ENCODE peak calls at places on chromosomes 13 and 19, in four cellular contexts. H, E, T and Y are unnamed samples.

GRCh38 chr19:18982669-18983068 is 41.7 kb upstream of the HOMER3 start:
- DNase-seq in H (no peak), E (no peak), T (no peak), Y (no peak)

GRCh38 chr19:29016926-29017760 is 195.8 kb downstream of the UQCRFS1 start:
- DNase-seq in E (no peak), T (no peak), H (no peak), Y (no peak)

GRCh38 chr13:23466144-23467002 is 32.9 kb upstream of the SACS start:
- DNase-seq in H (peak; percentile 89), E (peak; percentile 53), T (peak; percentile 80), Y (peak; percentile 33)

GRCh38 chr13:97245011-97245410 is 22.9 kb downstream of the MBNL2 start:
- DNase-seq in E (no peak), T (no peak), H (no peak), Y (no peak)

GRCh38 chr13:38686635-38687245 is at the start of gene FREM2:
- DNase-seq in T (no peak), H (no peak), E (no peak), Y (no peak)

GRCh38 chr13:98326274-98326673 is 149.2 kb upstream of the RNF113B start:
- DNase-seq in E (no peak), T (no peak), H (no peak), Y (no peak)

GRCh38 chr19:43976732-43977131 is 7.3 kb upstream of the ZNF155 start:
- DNase-seq in E (no peak), H (no peak), T (no peak), Y (no peak)

GRCh38 chr19:39465956-39466747 is 14.5 kb upstream of the TIMM50 start:
- DNase-seq in E (no peak), H (no peak), T (no peak), Y (no peak)

GRCh38 chr13:73341748-73342147 is 282.9 kb downstream of the KLF5 start:
- DNase-seq in H (no peak), E (no peak), T (no peak), Y (peak; percentile 24)

GRCh38 chr13:40247845-40248244 is 418.6 kb downstream of the FOXO1 start:
- DNase-seq in E (no peak), T (no peak), H (no peak), Y (no peak)

GRCh38 chr13:98274921-98275487 is 97.9 kb upstream of the RNF113B start:
- DNase-seq in E (no peak), H (no peak), T (no peak), Y (no peak)

GRCh38 chr13:36804588-36804987 is 14.4 kb upstream of the RFXAP start:
- DNase-seq in E (no peak), H (no peak), T (no peak), Y (no peak)

GRCh38 chr19:18329035-18329376 is 6.1 kb upstream of the LSM4 start:
- DNase-seq in E (no peak), H (no peak), T (no peak), Y (no peak)

GRCh38 chr19:8017808-8018207 is 12.4 kb upstream of the ELAVL1 start:
- DNase-seq in H (no peak), E (no peak), T (no peak), Y (no peak)

GRCh38 chr19:17748884-17749638 is 2.2 kb upstream of the FCHO1 start:
- DNase-seq in H (no peak), E (no peak), T (peak; percentile 33), Y (no peak)

GRCh38 chr19:18699403-18700054 is 16.0 kb downstream of the CRTC1 start:
- DNase-seq in E (no peak), T (no peak), H (no peak), Y (no peak)

GRCh38 chr13:112605531-112605990 is 17.6 kb upstream of the TUBGCP3 start:
- DNase-seq in T (no peak), H (no peak), E (no peak), Y (no peak)

GRCh38 chr13:46665630-46666482 is 112.9 kb downstream of the LRCH1 start:
- DNase-seq in H (no peak), T (no peak), E (no peak), Y (no peak)

GRCh38 chr13:46475586-46475991 is 77.4 kb upstream of the LRCH1 start:
- DNase-seq in H (no peak), E (no peak), T (no peak), Y (no peak)

GRCh38 chr13:51628059-51628852 is 44.0 kb downstream of the WDFY2 start:
- DNase-seq in T (no peak), H (no peak), E (no peak), Y (no peak)

GRCh38 chr13:99907627-99908026 is 63.9 kb downstream of the ZIC5 start:
- DNase-seq in E (no peak), H (no peak), T (no peak), Y (no peak)

GRCh38 chr13:111076156-111077013 is 38.7 kb upstream of the ARHGEF7 start:
- DNase-seq in T (no peak), E (no peak), H (no peak), Y (no peak)

GRCh38 chr13:99218126-99218525 is 17.5 kb downstream of the UBAC2 start:
- DNase-seq in E (no peak), T (no peak), H (no peak), Y (no peak)

GRCh38 chr19:45092747-45093678 is at the start of gene PPP1R37:
- DNase-seq in E (peak; percentile 79), T (peak; percentile 97), H (peak; percentile 98), Y (peak; percentile 83)

GRCh38 chr13:97946951-97947588 is 6.4 kb upstream of the IPO5 start:
- DNase-seq in E (no peak), T (no peak), H (no peak), Y (peak; percentile 58)

GRCh38 chr19:19505669-19506326 is 9.6 kb downstream of the TSSK6 start:
- DNase-seq in H (no peak), E (no peak), T (no peak), Y (no peak)

GRCh38 chr19:1584500-1585242 is 8.0 kb downstream of the MBD3 start:
- DNase-seq in T (no peak), H (no peak), E (no peak), Y (no peak)

GRCh38 chr13:23859904-23860303 is 29.3 kb downstream of the MIPEP start:
- DNase-seq in E (no peak), H (no peak), T (no peak), Y (no peak)

GRCh38 chr13:21894091-21894490 is 223.2 kb downstream of the FGF9 start:
- DNase-seq in T (no peak), H (no peak), E (no peak), Y (no peak)

GRCh38 chr13:27665333-27665732 is 43.6 kb downstream of the POLR1D start:
- DNase-seq in E (no peak), H (no peak), T (no peak), Y (no peak)

GRCh38 chr19:51627491-51628138 is 2.6 kb downstream of the SIGLEC5 start:
- DNase-seq in H (no peak), E (no peak), T (no peak), Y (no peak)

GRCh38 chr19:45451181-45451849 is 16.5 kb upstream of the FOSB start:
- DNase-seq in H (peak; percentile 93), T (no peak), E (no peak), Y (no peak)

GRCh38 chr13:107450931-107451330 is 764.4 kb downstream of the LIG4 start:
- DNase-seq in T (no peak), E (no peak), H (no peak), Y (peak; percentile 91)

GRCh38 chr19:5451494-5451893 is 3.7 kb upstream of the ZNRF4 start:
- DNase-seq in E (no peak), H (no peak), T (no peak), Y (no peak)

GRCh38 chr19:7912697-7913564 is 1.7 kb upstream of the TGFBR3L start:
- DNase-seq in H (no peak), E (no peak), T (no peak), Y (no peak)

GRCh38 chr19:53311897-53312296 is 21.7 kb upstream of the ZNF845 start:
- DNase-seq in H (no peak), T (no peak), E (no peak), Y (no peak)

GRCh38 chr19:53308339-53308811 is 25.2 kb upstream of the ZNF845 start:
- DNase-seq in H (no peak), E (no peak), T (no peak), Y (no peak)

GRCh38 chr19:53311044-53311443 is 22.5 kb upstream of the ZNF845 start:
- DNase-seq in T (no peak), E (no peak), H (no peak), Y (no peak)
- TF ChIP-seq POLR2A in T (no peak), E (no peak), H (no peak), Y (no peak)

DNA sequence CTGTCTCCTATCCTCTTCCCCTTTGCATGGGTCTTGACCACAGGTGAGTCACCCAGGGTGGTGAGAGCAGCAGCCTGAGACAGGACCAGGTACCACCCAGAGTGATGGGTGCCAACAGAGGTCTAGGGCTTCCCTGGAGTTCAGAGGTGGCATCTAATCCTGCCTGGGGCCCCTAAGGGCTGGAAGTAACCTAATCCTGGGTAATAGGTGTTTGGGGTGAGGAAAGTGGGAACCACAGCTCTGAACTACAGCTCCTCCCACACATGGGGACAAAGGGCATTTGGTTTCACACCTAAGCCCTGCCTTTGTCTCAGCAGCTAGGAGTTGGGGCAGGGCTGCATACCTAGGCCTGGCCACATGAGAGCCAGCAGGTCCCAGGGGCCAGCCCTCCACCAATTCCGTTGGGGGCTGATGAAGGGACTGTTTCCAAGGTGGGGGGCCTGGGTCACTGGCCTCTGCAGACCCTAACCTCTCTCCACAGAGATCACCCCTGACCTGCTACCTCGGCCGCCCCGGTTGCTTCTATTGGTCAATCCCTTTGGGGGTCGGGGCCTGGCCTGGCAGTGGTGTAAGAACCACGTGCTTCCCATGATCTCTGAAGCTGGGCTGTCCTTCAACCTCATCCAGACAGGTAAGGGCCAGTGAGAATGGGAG is 8.0 kb downstream of the SPHK2 start:
- DNase-seq in T (no peak), H (no peak), E (no peak), Y (no peak)
- TF ChIP-seq POLR2A in T (no peak), H (no peak), E (no peak), Y (no peak)

GRCh38 chr19:48738557-48739399 is 1.6 kb downstream of the RASIP1 start:
- DNase-seq in E (peak; percentile 77), H (peak; percentile 98), T (peak; percentile 98), Y (peak; percentile 85)
- TF ChIP-seq POLR2A in E (peak; percentile 45), H (no peak), T (no peak), Y (no peak)

DNA sequence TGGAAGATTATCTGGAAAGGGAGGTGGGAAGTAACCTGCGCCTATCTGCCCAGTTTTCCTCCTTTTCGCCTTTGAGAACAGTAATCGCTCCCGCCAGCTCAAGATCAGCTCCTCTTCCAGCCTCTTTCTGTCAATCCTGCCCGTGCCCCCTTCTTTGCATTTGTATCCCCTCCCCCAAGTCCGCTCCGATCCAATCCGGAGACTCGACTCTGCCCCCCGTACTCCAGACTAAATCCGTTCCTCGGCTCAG is 327 bp upstream of the RAB4B start:
- DNase-seq in H (no peak), T (no peak), E (no peak), Y (no peak)
- TF ChIP-seq POLR2A in H (no peak), T (no peak), E (peak; percentile 88), Y (peak; percentile 27)

DNA sequence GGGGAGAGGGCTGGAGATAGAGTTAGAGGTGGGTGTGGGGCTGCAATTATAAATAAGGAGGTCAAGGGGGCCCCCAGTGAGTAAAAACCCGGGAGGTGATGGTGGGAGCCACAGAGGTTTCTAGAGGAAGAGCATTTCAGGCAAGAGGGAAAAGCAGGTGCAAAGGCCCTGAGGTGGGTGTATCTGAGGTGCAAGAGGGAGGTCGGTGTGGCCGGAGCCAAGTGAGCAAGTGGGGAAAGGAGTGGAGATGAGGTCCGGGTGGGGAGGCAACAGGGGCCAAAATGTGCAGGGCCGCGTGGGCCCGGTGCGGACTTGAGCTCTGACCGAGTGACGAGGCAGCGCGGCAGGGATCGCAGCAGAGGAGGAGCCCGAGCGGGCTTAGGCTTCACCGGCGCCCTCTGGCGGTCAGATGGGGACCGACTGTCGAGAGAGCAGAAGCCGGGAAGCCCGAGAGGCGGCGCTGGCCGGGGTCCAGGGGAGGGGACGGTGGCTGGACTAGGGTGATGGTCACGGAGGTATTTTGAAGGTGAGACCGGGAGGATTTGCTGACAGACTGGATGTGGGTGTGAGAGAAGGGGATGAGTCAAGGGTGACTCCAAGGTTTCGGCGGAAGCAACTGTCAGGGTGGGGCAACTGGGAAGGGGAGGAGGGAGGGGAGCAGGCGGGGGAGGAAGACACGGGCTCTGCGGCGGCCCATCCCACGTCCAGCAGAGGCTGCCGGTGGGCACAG is 17.7 kb upstream of the SPACA4 start:
- DNase-seq in E (peak; percentile 75), H (peak; percentile 98), T (peak; percentile 96), Y (peak; percentile 65)
- TF ChIP-seq POLR2A in E (no peak), H (no peak), T (no peak), Y (no peak)